ENCODE peak calls at places on chromosomes 5 and 9, in five cellular contexts. One of them, this sample, is unnamed.

GRCh38 chr5:72597456-72597948 is 90.3 kb upstream of the ZNF366 start:
- DNase-seq in brain microvascular endothelial cell: peak; percentile 94
- DNase-seq in fibroblast of lung: peak; percentile 97
- DNase-seq in CD4-positive, alpha-beta memory T cell: no peak
- DNase-seq in hepatocyte: peak; percentile 75
- DNase-seq in this sample: peak; percentile 53

GRCh38 chr5:162638849-162639248 is 571.3 kb downstream of the GABRG2 start:
- DNase-seq in brain microvascular endothelial cell: no peak
- DNase-seq in fibroblast of lung: no peak
- DNase-seq in CD4-positive, alpha-beta memory T cell: no peak
- DNase-seq in hepatocyte: no peak
- DNase-seq in this sample: no peak

GRCh38 chr5:57306359-57306758 is 132.5 kb downstream of the GPBP1 start:
- DNase-seq in brain microvascular endothelial cell: no peak
- DNase-seq in fibroblast of lung: no peak
- DNase-seq in CD4-positive, alpha-beta memory T cell: no peak
- DNase-seq in hepatocyte: no peak
- DNase-seq in this sample: no peak

GRCh38 chr9:95131023-95131943 is 186.2 kb downstream of the FANCC start:
- DNase-seq in brain microvascular endothelial cell: peak; percentile 67
- DNase-seq in fibroblast of lung: peak; percentile 42
- DNase-seq in CD4-positive, alpha-beta memory T cell: no peak
- DNase-seq in hepatocyte: peak; percentile 88
- DNase-seq in this sample: peak; percentile 68

GRCh38 chr5:110115485-110115884 is 425.8 kb downstream of the MAN2A1 start:
- DNase-seq in brain microvascular endothelial cell: no peak
- DNase-seq in fibroblast of lung: no peak
- DNase-seq in CD4-positive, alpha-beta memory T cell: no peak
- DNase-seq in hepatocyte: no peak
- DNase-seq in this sample: no peak

GRCh38 chr9:92642599-92642998 is 27.3 kb downstream of the IPPK start:
- DNase-seq in brain microvascular endothelial cell: no peak
- DNase-seq in fibroblast of lung: no peak
- DNase-seq in CD4-positive, alpha-beta memory T cell: no peak
- DNase-seq in hepatocyte: no peak
- DNase-seq in this sample: no peak

GRCh38 chr5:143041461-143041860 is 271.3 kb downstream of the ARHGAP26 start:
- DNase-seq in brain microvascular endothelial cell: no peak
- DNase-seq in fibroblast of lung: no peak
- DNase-seq in CD4-positive, alpha-beta memory T cell: no peak
- DNase-seq in hepatocyte: no peak
- DNase-seq in this sample: no peak

GRCh38 chr9:125844611-125845010 is 97.4 kb downstream of the PBX3 start:
- DNase-seq in brain microvascular endothelial cell: no peak
- DNase-seq in fibroblast of lung: no peak
- DNase-seq in CD4-positive, alpha-beta memory T cell: no peak
- DNase-seq in hepatocyte: no peak
- DNase-seq in this sample: no peak

GRCh38 chr5:34892414-34892813 is 22.9 kb downstream of the RAD1 start:
- DNase-seq in brain microvascular endothelial cell: no peak
- DNase-seq in fibroblast of lung: no peak
- DNase-seq in CD4-positive, alpha-beta memory T cell: no peak
- DNase-seq in hepatocyte: no peak
- DNase-seq in this sample: no peak

GRCh38 chr9:13013976-13014375 is 239.2 kb downstream of the LURAP1L start:
- DNase-seq in brain microvascular endothelial cell: no peak
- DNase-seq in fibroblast of lung: peak; percentile 86
- DNase-seq in CD4-positive, alpha-beta memory T cell: no peak
- DNase-seq in hepatocyte: no peak
- DNase-seq in this sample: no peak

GRCh38 chr9:129080312-129080607 is 651 bp upstream of the DOLPP1 start:
- DNase-seq in brain microvascular endothelial cell: no peak
- DNase-seq in fibroblast of lung: no peak
- DNase-seq in CD4-positive, alpha-beta memory T cell: no peak
- DNase-seq in hepatocyte: no peak
- DNase-seq in this sample: no peak

GRCh38 chr5:27234916-27235315 is 196.5 kb upstream of the CDH9 start:
- DNase-seq in brain microvascular endothelial cell: no peak
- DNase-seq in fibroblast of lung: peak; percentile 4
- DNase-seq in CD4-positive, alpha-beta memory T cell: no peak
- DNase-seq in hepatocyte: no peak
- DNase-seq in this sample: no peak

GRCh38 chr5:4857761-4858160 is 282.4 kb upstream of the ADAMTS16 start:
- DNase-seq in brain microvascular endothelial cell: no peak
- DNase-seq in fibroblast of lung: peak; percentile 56
- DNase-seq in CD4-positive, alpha-beta memory T cell: no peak
- DNase-seq in hepatocyte: no peak
- DNase-seq in this sample: no peak

GRCh38 chr5:105899726-105900125 is 1771.0 kb downstream of the EFNA5 start:
- DNase-seq in brain microvascular endothelial cell: no peak
- DNase-seq in fibroblast of lung: peak; percentile 33
- DNase-seq in CD4-positive, alpha-beta memory T cell: no peak
- DNase-seq in hepatocyte: no peak
- DNase-seq in this sample: no peak

GRCh38 chr9:14563902-14564578 is 129.2 kb downstream of the ZDHHC21 start:
- DNase-seq in brain microvascular endothelial cell: no peak
- DNase-seq in fibroblast of lung: no peak
- DNase-seq in CD4-positive, alpha-beta memory T cell: no peak
- DNase-seq in hepatocyte: no peak
- DNase-seq in this sample: no peak
- H3K4me3 ChIP-seq in brain microvascular endothelial cell: no peak overlapping the region
- H3K4me3 ChIP-seq in fibroblast of lung: no peak overlapping the region
- H3K4me3 ChIP-seq in CD4-positive, alpha-beta memory T cell: no peak overlapping the region
- H3K4me3 ChIP-seq in hepatocyte: no peak overlapping the region
- H3K4me3 ChIP-seq in this sample: no peak overlapping the region

GRCh38 chr5:75320341-75320740 is 16.7 kb upstream of the HMGCR start:
- DNase-seq in brain microvascular endothelial cell: no peak
- DNase-seq in fibroblast of lung: peak; percentile 13
- DNase-seq in CD4-positive, alpha-beta memory T cell: no peak
- DNase-seq in hepatocyte: no peak
- DNase-seq in this sample: no peak
- H3K27ac ChIP-seq in brain microvascular endothelial cell: peak overlapping the region; percentile 89
- H3K27ac ChIP-seq in fibroblast of lung: no peak overlapping the region
- H3K27ac ChIP-seq in CD4-positive, alpha-beta memory T cell: no peak overlapping the region
- H3K27ac ChIP-seq in hepatocyte: no peak overlapping the region
- H3K27ac ChIP-seq in this sample: no peak overlapping the region

DNA sequence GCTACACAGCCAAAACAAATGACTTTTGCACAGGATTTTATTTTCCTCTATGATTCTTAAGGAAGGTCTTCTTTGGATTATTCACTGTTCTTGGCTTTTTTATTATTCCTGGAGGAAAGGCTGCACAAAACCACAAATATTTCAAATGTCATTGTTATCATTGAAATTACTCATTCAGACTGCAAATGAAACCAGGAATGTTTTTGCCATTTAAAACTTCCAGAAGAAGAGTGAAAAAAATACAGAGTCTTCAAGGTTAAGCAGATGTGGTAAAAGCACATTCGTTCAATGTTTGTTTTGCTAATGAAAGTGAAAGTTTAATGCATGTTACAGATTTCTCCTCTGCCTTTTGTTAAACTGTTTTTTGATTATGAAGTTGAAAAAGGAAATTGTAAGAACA is 238.2 kb downstream of the TLE4 start:
- DNase-seq in brain microvascular endothelial cell: peak; percentile 12
- DNase-seq in fibroblast of lung: peak; percentile 95
- DNase-seq in CD4-positive, alpha-beta memory T cell: no peak
- DNase-seq in hepatocyte: no peak
- DNase-seq in this sample: peak; percentile 77
- H3K4me3 ChIP-seq in brain microvascular endothelial cell: no peak overlapping the region
- H3K4me3 ChIP-seq in fibroblast of lung: no peak overlapping the region
- H3K4me3 ChIP-seq in CD4-positive, alpha-beta memory T cell: no peak overlapping the region
- H3K4me3 ChIP-seq in hepatocyte: no peak overlapping the region
- H3K4me3 ChIP-seq in this sample: no peak overlapping the region

DNA sequence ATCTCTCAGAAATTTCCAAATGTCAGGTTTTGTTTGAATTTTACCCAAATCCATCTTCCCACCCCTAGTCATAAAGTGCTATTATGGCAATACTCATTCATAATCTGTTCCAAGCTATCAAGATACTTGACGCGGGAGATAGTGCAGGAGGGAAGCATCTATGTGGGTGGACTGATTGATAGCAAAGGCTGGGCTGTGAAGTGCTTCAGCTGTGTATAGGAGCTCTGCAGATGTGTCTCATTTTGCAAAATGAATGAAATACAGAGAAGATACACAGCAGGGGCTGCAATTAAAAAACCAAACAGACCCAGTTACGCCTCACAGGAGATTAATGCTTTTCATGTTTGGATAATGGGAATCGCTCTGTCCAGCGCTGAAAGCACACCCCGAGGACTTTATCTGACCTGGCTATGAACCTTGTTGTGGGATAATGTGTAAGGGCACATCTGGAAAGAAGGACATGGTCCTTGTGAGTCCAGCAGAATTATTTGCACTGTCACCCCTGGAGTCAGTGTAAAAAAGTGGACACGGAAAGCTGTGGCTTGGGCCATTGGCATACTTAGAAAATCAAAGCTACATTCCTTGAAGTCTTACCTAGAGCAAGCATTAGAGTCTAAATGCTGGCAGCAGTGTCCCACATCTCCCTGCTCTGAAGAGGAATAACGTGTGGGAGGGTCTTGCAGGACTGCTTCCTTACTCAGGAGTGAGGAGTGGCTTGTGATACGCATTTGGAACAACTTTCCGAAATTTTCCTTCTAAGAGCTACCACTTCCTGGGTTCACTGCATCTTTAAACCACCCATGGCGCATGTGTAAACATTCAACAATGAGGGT is 2.5 kb downstream of the SH3RF2 start:
- DNase-seq in brain microvascular endothelial cell: no peak
- DNase-seq in fibroblast of lung: peak; percentile 70
- DNase-seq in CD4-positive, alpha-beta memory T cell: no peak
- DNase-seq in hepatocyte: no peak
- DNase-seq in this sample: peak; percentile 88
- H3K27ac ChIP-seq in brain microvascular endothelial cell: no peak overlapping the region
- H3K27ac ChIP-seq in fibroblast of lung: no peak overlapping the region
- H3K27ac ChIP-seq in CD4-positive, alpha-beta memory T cell: no peak overlapping the region
- H3K27ac ChIP-seq in hepatocyte: peak overlapping the region; percentile 85
- H3K27ac ChIP-seq in this sample: peak overlapping the region; percentile 71

DNA sequence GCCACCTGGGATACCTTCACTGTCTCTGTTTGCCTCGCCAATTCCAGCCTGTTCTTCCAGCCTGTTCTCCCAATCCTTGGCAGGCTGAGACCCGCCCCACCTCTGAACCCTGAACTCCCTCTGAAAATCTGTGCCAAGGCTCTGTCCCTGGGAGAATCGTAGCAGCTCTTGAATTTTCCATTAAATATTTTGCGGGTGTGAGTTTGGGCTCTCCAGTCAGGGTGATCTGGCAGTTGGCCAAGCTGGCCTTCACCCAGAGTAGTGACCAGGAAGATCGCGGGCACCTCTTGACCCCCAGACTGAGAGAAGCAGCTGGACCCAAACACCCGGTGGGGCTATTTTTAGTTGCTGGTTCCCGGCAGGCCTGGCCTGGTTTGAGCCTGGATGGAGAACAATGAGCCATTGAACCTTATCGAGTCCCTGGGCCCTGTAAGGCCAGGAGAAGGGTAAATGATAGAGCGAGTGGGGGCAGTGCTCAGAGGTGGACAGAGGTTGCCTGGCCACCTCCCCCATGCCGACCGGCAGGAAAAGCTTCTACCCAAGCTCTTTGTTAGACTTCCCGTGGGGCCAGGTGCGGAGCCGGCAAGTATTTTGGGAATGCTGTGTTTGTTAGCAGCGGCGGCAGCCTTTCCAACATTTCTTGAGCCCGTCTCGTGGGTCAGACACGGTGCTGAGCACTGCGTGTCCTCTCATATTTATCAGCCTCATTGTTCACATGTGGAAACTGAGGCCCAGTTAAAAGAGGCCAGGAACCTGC is 146.2 kb downstream of the RGS3 start:
- DNase-seq in brain microvascular endothelial cell: no peak
- DNase-seq in fibroblast of lung: peak; percentile 62
- DNase-seq in CD4-positive, alpha-beta memory T cell: no peak
- DNase-seq in hepatocyte: peak; percentile 56
- DNase-seq in this sample: no peak
- H3K4me3 ChIP-seq in brain microvascular endothelial cell: no peak overlapping the region
- H3K4me3 ChIP-seq in fibroblast of lung: no peak overlapping the region
- H3K4me3 ChIP-seq in CD4-positive, alpha-beta memory T cell: no peak overlapping the region
- H3K4me3 ChIP-seq in hepatocyte: no peak overlapping the region
- H3K4me3 ChIP-seq in this sample: no peak overlapping the region

DNA sequence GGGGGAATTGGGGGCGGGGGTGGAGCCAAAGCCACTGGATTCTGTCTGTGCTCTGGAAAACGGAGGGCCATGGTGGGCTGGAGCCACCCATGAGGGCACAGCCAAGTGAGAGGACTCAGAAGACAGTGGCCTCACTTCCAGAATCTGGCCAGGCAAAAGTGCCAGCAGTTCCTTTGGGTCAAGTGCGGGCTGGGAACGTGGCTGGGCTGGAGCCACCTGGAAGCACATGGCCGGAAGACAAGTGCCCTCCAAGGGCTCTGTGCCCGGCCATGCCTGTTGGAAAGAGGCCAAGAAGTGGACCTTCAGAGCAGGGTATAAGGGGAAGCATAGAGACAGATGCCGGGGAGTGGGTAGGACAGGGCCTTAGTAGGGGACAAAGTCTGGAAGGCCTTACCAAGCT is 11.7 kb upstream of the SH3PXD2B start:
- DNase-seq in brain microvascular endothelial cell: no peak
- DNase-seq in fibroblast of lung: no peak
- DNase-seq in CD4-positive, alpha-beta memory T cell: no peak
- DNase-seq in hepatocyte: no peak
- DNase-seq in this sample: no peak
- H3K27ac ChIP-seq in brain microvascular endothelial cell: no peak overlapping the region
- H3K27ac ChIP-seq in fibroblast of lung: no peak overlapping the region
- H3K27ac ChIP-seq in CD4-positive, alpha-beta memory T cell: no peak overlapping the region
- H3K27ac ChIP-seq in hepatocyte: no peak overlapping the region
- H3K27ac ChIP-seq in this sample: no peak overlapping the region

DNA sequence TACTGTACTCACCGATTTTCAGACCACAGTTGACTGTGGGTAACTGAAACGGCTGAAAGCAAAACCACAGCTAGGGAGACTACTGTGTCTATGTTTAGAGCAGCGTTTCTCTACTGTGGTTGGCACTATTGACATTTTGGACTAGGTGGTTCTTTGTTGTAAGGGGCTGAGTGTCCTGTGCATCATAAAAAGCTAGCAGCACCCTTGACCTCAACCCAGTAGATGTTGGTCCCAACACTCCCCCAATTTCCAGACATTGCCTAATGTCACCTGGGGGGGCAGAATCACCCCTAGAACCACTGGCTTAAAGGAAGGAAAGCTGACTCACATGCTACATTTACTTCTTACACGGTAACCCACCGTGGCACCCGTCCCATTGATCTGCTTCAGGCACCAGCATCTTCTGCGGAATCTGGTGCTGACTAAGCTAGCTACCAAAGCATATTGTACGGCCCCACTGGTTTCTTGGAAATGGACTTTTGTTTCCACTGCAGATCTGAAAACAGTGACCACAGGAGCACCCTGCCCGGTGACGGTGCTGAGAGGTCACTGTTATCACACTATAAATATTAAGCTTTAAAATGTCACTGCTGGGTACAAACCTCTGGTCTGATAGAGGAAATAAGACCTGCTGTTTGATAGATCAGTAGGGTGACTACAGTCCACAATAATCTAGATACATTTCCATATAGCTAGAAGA is 151.5 kb downstream of the HSD17B3 start:
- DNase-seq in brain microvascular endothelial cell: no peak
- DNase-seq in fibroblast of lung: peak; percentile 39
- DNase-seq in CD4-positive, alpha-beta memory T cell: peak; percentile 59
- DNase-seq in hepatocyte: no peak
- DNase-seq in this sample: no peak
- H3K4me3 ChIP-seq in brain microvascular endothelial cell: no peak overlapping the region
- H3K4me3 ChIP-seq in fibroblast of lung: no peak overlapping the region
- H3K4me3 ChIP-seq in CD4-positive, alpha-beta memory T cell: no peak overlapping the region
- H3K4me3 ChIP-seq in hepatocyte: no peak overlapping the region
- H3K4me3 ChIP-seq in this sample: no peak overlapping the region